ENCODE peak calls at places on chromosome 13, in seven cellular contexts. One of them, this sample, is unnamed. For H3K4me1, the result is how much of the 10 kb centered on the place peaks cover.

GRCh38 chr13:44758595-44759221 is 182.6 kb upstream of the TSC22D1 start:
- DNase-seq in thoracic aorta: no peak
- DNase-seq in GM23338: no peak
- DNase-seq in psoas muscle: no peak
- DNase-seq in naive thymus-derived CD4-positive, alpha-beta T cell: peak
- DNase-seq in breast epithelium: no peak
- DNase-seq in body of pancreas: peak
- DNase-seq in this sample: no peak

GRCh38 chr13:94415484-94415883 is 64.0 kb downstream of the DCT start:
- DNase-seq in thoracic aorta: no peak
- DNase-seq in GM23338: no peak
- DNase-seq in psoas muscle: no peak
- DNase-seq in naive thymus-derived CD4-positive, alpha-beta T cell: no peak
- DNase-seq in breast epithelium: no peak
- DNase-seq in body of pancreas: no peak
- DNase-seq in this sample: no peak

GRCh38 chr13:113118328-113119021 is 4.1 kb upstream of the F10 start:
- DNase-seq in thoracic aorta: no peak
- DNase-seq in GM23338: no peak
- DNase-seq in psoas muscle: no peak
- DNase-seq in naive thymus-derived CD4-positive, alpha-beta T cell: no peak
- DNase-seq in breast epithelium: peak
- DNase-seq in body of pancreas: no peak
- DNase-seq in this sample: no peak

GRCh38 chr13:103903790-103904189 is 837.6 kb upstream of the SLC10A2 start:
- DNase-seq in thoracic aorta: no peak
- DNase-seq in GM23338: no peak
- DNase-seq in psoas muscle: no peak
- DNase-seq in naive thymus-derived CD4-positive, alpha-beta T cell: no peak
- DNase-seq in breast epithelium: no peak
- DNase-seq in body of pancreas: no peak
- DNase-seq in this sample: no peak

GRCh38 chr13:20230913-20231838 is 943 bp downstream of the GJB6 start:
- DNase-seq in thoracic aorta: no peak
- DNase-seq in GM23338: peak
- DNase-seq in psoas muscle: no peak
- DNase-seq in naive thymus-derived CD4-positive, alpha-beta T cell: no peak
- DNase-seq in breast epithelium: no peak
- DNase-seq in body of pancreas: no peak
- DNase-seq in this sample: no peak

GRCh38 chr13:54185785-54186184 is 1157.2 kb downstream of the OLFM4 start:
- DNase-seq in thoracic aorta: no peak
- DNase-seq in GM23338: peak
- DNase-seq in psoas muscle: no peak
- DNase-seq in naive thymus-derived CD4-positive, alpha-beta T cell: no peak
- DNase-seq in breast epithelium: no peak
- DNase-seq in body of pancreas: no peak
- DNase-seq in this sample: no peak

GRCh38 chr13:100234006-100234405 is 145.1 kb downstream of the PCCA start:
- DNase-seq in thoracic aorta: no peak
- DNase-seq in GM23338: no peak
- DNase-seq in psoas muscle: no peak
- DNase-seq in naive thymus-derived CD4-positive, alpha-beta T cell: no peak
- DNase-seq in breast epithelium: no peak
- DNase-seq in body of pancreas: no peak
- DNase-seq in this sample: no peak

GRCh38 chr13:67736646-67737420 is 506.7 kb upstream of the PCDH9 start:
- DNase-seq in thoracic aorta: no peak
- DNase-seq in GM23338: peak
- DNase-seq in psoas muscle: no peak
- DNase-seq in naive thymus-derived CD4-positive, alpha-beta T cell: no peak
- DNase-seq in breast epithelium: no peak
- DNase-seq in body of pancreas: no peak
- DNase-seq in this sample: no peak

GRCh38 chr13:47409778-47410177 is 512.9 kb upstream of the HTR2A start:
- DNase-seq in thoracic aorta: no peak
- DNase-seq in GM23338: no peak
- DNase-seq in psoas muscle: no peak
- DNase-seq in naive thymus-derived CD4-positive, alpha-beta T cell: no peak
- DNase-seq in breast epithelium: no peak
- DNase-seq in body of pancreas: no peak
- DNase-seq in this sample: no peak

GRCh38 chr13:80048802-80049201 is 292.1 kb downstream of the SPRY2 start:
- DNase-seq in thoracic aorta: peak
- DNase-seq in GM23338: peak
- DNase-seq in psoas muscle: peak
- DNase-seq in naive thymus-derived CD4-positive, alpha-beta T cell: peak
- DNase-seq in breast epithelium: no peak
- DNase-seq in body of pancreas: peak
- DNase-seq in this sample: peak

GRCh38 chr13:106286811-106287210 is 248.7 kb downstream of the EFNB2 start:
- DNase-seq in thoracic aorta: no peak
- DNase-seq in GM23338: peak
- DNase-seq in psoas muscle: no peak
- DNase-seq in naive thymus-derived CD4-positive, alpha-beta T cell: no peak
- DNase-seq in breast epithelium: no peak
- DNase-seq in body of pancreas: no peak
- DNase-seq in this sample: no peak

GRCh38 chr13:46648166-46648607 is 95.2 kb downstream of the LRCH1 start:
- DNase-seq in thoracic aorta: no peak
- DNase-seq in GM23338: peak
- DNase-seq in psoas muscle: no peak
- DNase-seq in naive thymus-derived CD4-positive, alpha-beta T cell: no peak
- DNase-seq in breast epithelium: no peak
- DNase-seq in body of pancreas: peak
- DNase-seq in this sample: no peak

GRCh38 chr13:110329798-110330461 is 22.8 kb downstream of the COL4A2 start:
- DNase-seq in thoracic aorta: no peak
- DNase-seq in GM23338: no peak
- DNase-seq in psoas muscle: no peak
- DNase-seq in naive thymus-derived CD4-positive, alpha-beta T cell: no peak
- DNase-seq in breast epithelium: no peak
- DNase-seq in body of pancreas: no peak
- DNase-seq in this sample: no peak

GRCh38 chr13:46577656-46578589 is 25.0 kb downstream of the LRCH1 start:
- DNase-seq in thoracic aorta: no peak
- DNase-seq in GM23338: no peak
- DNase-seq in psoas muscle: no peak
- DNase-seq in naive thymus-derived CD4-positive, alpha-beta T cell: no peak
- DNase-seq in breast epithelium: no peak
- DNase-seq in body of pancreas: no peak
- DNase-seq in this sample: no peak

GRCh38 chr13:89891416-89891815 is 1456.1 kb upstream of the MIR17HG start:
- DNase-seq in thoracic aorta: no peak
- DNase-seq in GM23338: no peak
- DNase-seq in psoas muscle: no peak
- DNase-seq in naive thymus-derived CD4-positive, alpha-beta T cell: no peak
- DNase-seq in breast epithelium: no peak
- DNase-seq in body of pancreas: no peak
- DNase-seq in this sample: no peak

GRCh38 chr13:92963029-92963428 is 263.6 kb upstream of the GPC6 start:
- DNase-seq in thoracic aorta: no peak
- DNase-seq in GM23338: no peak
- DNase-seq in psoas muscle: no peak
- DNase-seq in naive thymus-derived CD4-positive, alpha-beta T cell: no peak
- DNase-seq in breast epithelium: no peak
- DNase-seq in body of pancreas: no peak
- DNase-seq in this sample: no peak

GRCh38 chr13:68257111-68257842 is 1027.1 kb upstream of the PCDH9 start:
- DNase-seq in thoracic aorta: no peak
- DNase-seq in GM23338: peak
- DNase-seq in psoas muscle: no peak
- DNase-seq in naive thymus-derived CD4-positive, alpha-beta T cell: no peak
- DNase-seq in breast epithelium: no peak
- DNase-seq in body of pancreas: no peak
- DNase-seq in this sample: no peak

DNA sequence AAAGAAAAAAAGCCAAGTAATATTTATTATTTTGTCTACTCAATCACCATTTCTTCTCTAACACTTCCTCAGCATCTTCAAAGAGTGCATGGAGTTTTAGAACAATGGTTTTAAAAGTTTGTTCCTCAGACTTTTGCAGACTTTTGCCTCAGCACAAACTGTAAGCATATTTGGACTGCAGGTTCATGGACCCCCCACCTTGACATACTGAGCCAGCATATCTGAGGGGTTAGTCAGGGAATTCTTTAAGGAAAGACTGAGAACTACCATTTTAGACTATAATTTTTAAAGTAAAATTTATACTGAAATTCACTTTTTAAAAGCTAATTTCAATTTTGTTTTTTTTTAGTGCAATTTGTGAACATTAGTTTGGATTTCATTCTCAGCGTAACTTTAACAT is 1676.8 kb upstream of the PCDH20 start:
- DNase-seq in thoracic aorta: no peak
- DNase-seq in GM23338: no peak
- DNase-seq in psoas muscle: no peak
- DNase-seq in naive thymus-derived CD4-positive, alpha-beta T cell: no peak
- DNase-seq in breast epithelium: no peak
- DNase-seq in body of pancreas: no peak
- DNase-seq in this sample: no peak
- H3K4me1 ChIP-seq in thoracic aorta: under half
- H3K4me1 ChIP-seq in GM23338: under half
- H3K4me1 ChIP-seq in psoas muscle: under half
- H3K4me1 ChIP-seq in naive thymus-derived CD4-positive, alpha-beta T cell: under half
- H3K4me1 ChIP-seq in breast epithelium: under half
- H3K4me1 ChIP-seq in body of pancreas: under half
- H3K4me1 ChIP-seq in this sample: under half

DNA sequence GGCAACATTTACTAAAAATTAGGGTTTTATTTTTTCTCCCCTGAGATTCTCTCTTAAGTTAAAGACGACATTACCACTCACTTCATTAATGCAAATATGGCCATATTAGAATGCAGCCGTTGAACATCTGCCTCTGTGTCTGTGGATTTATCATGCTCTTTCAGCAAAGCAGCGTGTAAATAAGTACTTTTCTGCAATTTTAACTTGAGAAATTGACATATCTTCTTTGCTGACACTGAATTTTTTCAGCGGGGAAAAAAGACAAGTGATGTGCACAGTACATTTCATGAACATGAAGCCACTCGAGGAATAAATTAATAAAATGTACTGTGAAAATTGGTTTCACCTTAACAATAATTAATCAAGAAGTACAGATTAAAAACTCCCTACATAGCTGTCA is 406.4 kb downstream of the ITGBL1 start:
- DNase-seq in thoracic aorta: no peak
- DNase-seq in GM23338: no peak
- DNase-seq in psoas muscle: no peak
- DNase-seq in naive thymus-derived CD4-positive, alpha-beta T cell: no peak
- DNase-seq in breast epithelium: no peak
- DNase-seq in body of pancreas: no peak
- DNase-seq in this sample: no peak
- H3K4me3 ChIP-seq in thoracic aorta: no peak
- H3K4me3 ChIP-seq in GM23338: no peak
- H3K4me3 ChIP-seq in psoas muscle: no peak
- H3K4me3 ChIP-seq in naive thymus-derived CD4-positive, alpha-beta T cell: no peak
- H3K4me3 ChIP-seq in breast epithelium: no peak
- H3K4me3 ChIP-seq in body of pancreas: no peak
- H3K4me3 ChIP-seq in this sample: no peak

DNA sequence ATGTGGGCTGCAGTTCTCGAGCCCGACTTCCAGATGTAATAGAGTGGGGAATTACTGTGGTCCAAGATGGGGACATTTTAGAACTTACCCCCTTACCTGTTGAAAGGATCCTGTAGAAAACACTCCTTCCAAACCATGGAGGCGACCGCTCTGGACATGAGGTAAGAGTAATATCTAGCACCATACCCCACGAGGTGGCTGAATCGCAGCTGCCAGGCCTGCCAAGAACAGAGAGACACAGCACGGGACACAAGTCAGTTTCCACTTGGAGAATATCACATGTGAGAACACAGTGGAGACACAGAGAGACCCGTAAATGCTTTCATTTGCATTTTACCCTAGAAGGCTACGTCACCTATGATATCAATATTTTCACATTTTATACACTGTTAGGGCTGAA is 129.2 kb downstream of the MIPEP start:
- DNase-seq in thoracic aorta: no peak
- DNase-seq in GM23338: no peak
- DNase-seq in psoas muscle: no peak
- DNase-seq in naive thymus-derived CD4-positive, alpha-beta T cell: no peak
- DNase-seq in breast epithelium: no peak
- DNase-seq in body of pancreas: no peak
- DNase-seq in this sample: no peak
- H3K27ac ChIP-seq in thoracic aorta: no peak
- H3K27ac ChIP-seq in GM23338: no peak
- H3K27ac ChIP-seq in psoas muscle: no peak
- H3K27ac ChIP-seq in naive thymus-derived CD4-positive, alpha-beta T cell: no peak
- H3K27ac ChIP-seq in breast epithelium: no peak
- H3K27ac ChIP-seq in body of pancreas: no peak
- H3K27ac ChIP-seq in this sample: no peak

GRCh38 chr13:40430234-40430633 is 236.2 kb downstream of the FOXO1 start:
- DNase-seq in thoracic aorta: no peak
- DNase-seq in GM23338: no peak
- DNase-seq in psoas muscle: no peak
- DNase-seq in naive thymus-derived CD4-positive, alpha-beta T cell: no peak
- DNase-seq in breast epithelium: no peak
- DNase-seq in body of pancreas: peak
- DNase-seq in this sample: no peak

GRCh38 chr13:40428354-40428753 is 238.1 kb downstream of the FOXO1 start:
- DNase-seq in thoracic aorta: no peak
- DNase-seq in GM23338: no peak
- DNase-seq in psoas muscle: no peak
- DNase-seq in naive thymus-derived CD4-positive, alpha-beta T cell: no peak
- DNase-seq in breast epithelium: no peak
- DNase-seq in body of pancreas: no peak
- DNase-seq in this sample: no peak

GRCh38 chr13:40434516-40435397 is 231.7 kb downstream of the FOXO1 start:
- DNase-seq in thoracic aorta: no peak
- DNase-seq in GM23338: no peak
- DNase-seq in psoas muscle: no peak
- DNase-seq in naive thymus-derived CD4-positive, alpha-beta T cell: no peak
- DNase-seq in breast epithelium: no peak
- DNase-seq in body of pancreas: no peak
- DNase-seq in this sample: no peak

GRCh38 chr13:40433577-40433976 is 232.9 kb downstream of the FOXO1 start:
- DNase-seq in thoracic aorta: no peak
- DNase-seq in GM23338: no peak
- DNase-seq in psoas muscle: no peak
- DNase-seq in naive thymus-derived CD4-positive, alpha-beta T cell: no peak
- DNase-seq in breast epithelium: no peak
- DNase-seq in body of pancreas: no peak
- DNase-seq in this sample: peak

GRCh38 chr13:40432018-40432978 is 234.1 kb downstream of the FOXO1 start:
- DNase-seq in thoracic aorta: no peak
- DNase-seq in GM23338: no peak
- DNase-seq in psoas muscle: no peak
- DNase-seq in naive thymus-derived CD4-positive, alpha-beta T cell: no peak
- DNase-seq in breast epithelium: no peak
- DNase-seq in body of pancreas: no peak
- DNase-seq in this sample: no peak
- H3K4me1 ChIP-seq in thoracic aorta: under half
- H3K4me1 ChIP-seq in GM23338: under half
- H3K4me1 ChIP-seq in psoas muscle: under half
- H3K4me1 ChIP-seq in naive thymus-derived CD4-positive, alpha-beta T cell: under half
- H3K4me1 ChIP-seq in breast epithelium: under half
- H3K4me1 ChIP-seq in body of pancreas: under half
- H3K4me1 ChIP-seq in this sample: under half

DNA sequence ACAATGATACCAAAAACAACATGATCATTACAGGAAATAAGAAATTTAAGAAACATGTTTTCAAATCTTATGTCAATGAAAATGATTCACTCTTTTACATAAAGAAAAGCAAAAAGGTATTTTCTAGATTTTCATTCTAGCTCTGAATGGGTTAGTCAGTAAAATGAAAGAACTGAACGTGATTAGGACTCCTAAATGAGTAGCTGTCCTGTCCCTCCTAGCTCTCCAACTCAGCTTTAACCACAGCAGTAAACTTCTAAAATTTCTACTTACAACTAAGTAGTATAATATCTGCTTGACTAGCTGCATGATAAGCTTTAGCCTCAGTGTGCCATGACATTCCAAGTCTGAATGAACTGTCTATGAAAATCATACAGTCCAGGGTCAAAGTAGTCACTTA is 136.5 kb downstream of the MYCBP2 start:
- DNase-seq in thoracic aorta: no peak
- DNase-seq in GM23338: no peak
- DNase-seq in psoas muscle: no peak
- DNase-seq in naive thymus-derived CD4-positive, alpha-beta T cell: no peak
- DNase-seq in breast epithelium: no peak
- DNase-seq in body of pancreas: no peak
- DNase-seq in this sample: no peak
- H3K4me3 ChIP-seq in thoracic aorta: no peak
- H3K4me3 ChIP-seq in GM23338: no peak
- H3K4me3 ChIP-seq in psoas muscle: no peak
- H3K4me3 ChIP-seq in naive thymus-derived CD4-positive, alpha-beta T cell: no peak
- H3K4me3 ChIP-seq in breast epithelium: no peak
- H3K4me3 ChIP-seq in body of pancreas: no peak
- H3K4me3 ChIP-seq in this sample: no peak